ENCODE peak calls at places on chromosomes 4 and X, in nine cellular contexts. K is A673, M is adrenal gland, P is left lung, J is heart left ventricle, H is suprapubic skin, U is RWPE2, X is A549, N is brain microvascular endothelial cell. B is an unnamed sample.

GRCh38 chr4:94559351-94559806 is 107.6 kb downstream of the PDLIM5 start:
- DNase-seq in J (no peak), N (peak), P (no peak), X (no peak), M (no peak), H (no peak), U (no peak), K (no peak), B (no peak)

GRCh38 chr4:139913398-139913990 is 240.5 kb downstream of the MAML3 start:
- DNase-seq in N (no peak), H (no peak), X (no peak), K (no peak), J (no peak), P (no peak), M (peak), U (no peak), B (no peak)

GRCh38 chr4:69749771-69750170 is 10.6 kb downstream of the SULT1B1 start:
- DNase-seq in J (no peak), M (no peak), U (no peak), H (no peak), P (no peak), X (no peak), K (no peak), N (peak), B (no peak)

GRCh38 chr4:36081185-36081584 is 163.1 kb downstream of the ARAP2 start:
- DNase-seq in H (no peak), J (no peak), K (no peak), U (no peak), N (no peak), M (no peak), X (no peak), P (no peak), B (no peak)

GRCh38 chrX:39930777-39931553 is 166.8 kb downstream of the BCOR start:
- DNase-seq in M (no peak), N (no peak), U (no peak), H (no peak), J (no peak), X (no peak), P (no peak), K (no peak), B (no peak)

GRCh38 chr4:8160233-8160560 is 1.6 kb upstream of the ABLIM2 start:
- DNase-seq in K (no peak), U (no peak), P (peak), J (no peak), X (no peak), N (no peak), H (no peak), M (no peak), B (no peak)

GRCh38 chr4:179145746-179146530 is 1703.7 kb upstream of the AGA start:
- DNase-seq in M (no peak), K (no peak), P (no peak), J (no peak), X (no peak), U (no peak), H (no peak), N (peak), B (no peak)

GRCh38 chrX:33128048-33128805 is 83.1 kb downstream of the DMD start:
- DNase-seq in X (no peak), N (no peak), J (no peak), K (no peak), P (no peak), U (no peak), M (no peak), H (no peak), B (no peak)

GRCh38 chr4:98657531-98658286 is 702 bp downstream of the TSPAN5 start:
- DNase-seq in J (peak), K (peak), H (no peak), M (peak), P (no peak), U (peak), N (peak), X (peak), B (no peak)

GRCh38 chr4:4831266-4831665 is 28.2 kb upstream of the MSX1 start:
- DNase-seq in H (no peak), J (no peak), K (no peak), N (no peak), X (no peak), P (no peak), M (no peak), U (no peak), B (no peak)

GRCh38 chrX:78997870-78998558 is 52.8 kb downstream of the P2RY10 start:
- DNase-seq in M (no peak), U (no peak), H (no peak), N (no peak), K (no peak), X (no peak), J (no peak), P (peak), B (no peak)

GRCh38 chr4:25092139-25092538 is 61.4 kb upstream of the LGI2 start:
- DNase-seq in U (no peak), K (peak), M (no peak), H (no peak), J (no peak), N (no peak), P (no peak), X (no peak), B (no peak)

GRCh38 chrX:34631826-34632225 is 25.3 kb downstream of the TMEM47 start:
- DNase-seq in N (no peak), X (no peak), J (no peak), K (peak), P (no peak), U (no peak), H (no peak), M (no peak), B (no peak)

GRCh38 chr4:75724867-75725724 is 719 bp downstream of the USO1 start:
- DNase-seq in P (peak), J (peak), H (peak), M (peak), U (peak), N (peak), X (peak), K (peak), B (peak)

GRCh38 chr4:67638157-67638556 is 62.8 kb downstream of the UBA6 start:
- DNase-seq in K (no peak), N (no peak), H (no peak), U (no peak), P (no peak), X (no peak), J (no peak), M (no peak), B (no peak)

GRCh38 chr4:47106561-47106960 is 75.2 kb downstream of the GABRB1 start:
- DNase-seq in N (no peak), H (no peak), X (no peak), K (no peak), P (no peak), J (no peak), U (no peak), M (no peak), B (no peak)

GRCh38 chr4:113835005-113835404 is 73.5 kb upstream of the CAMK2D start:
- DNase-seq in H (no peak), K (peak), U (no peak), X (no peak), P (no peak), M (no peak), N (peak), J (no peak), B (no peak)

GRCh38 chr4:25527044-25527443 is 128.6 kb upstream of the SLC34A2 start:
- DNase-seq in P (no peak), J (no peak), N (no peak), U (no peak), M (no peak), X (no peak), K (no peak), H (no peak), B (no peak)

GRCh38 chr4:85669204-85669603 is 194.3 kb downstream of the ARHGAP24 start:
- DNase-seq in J (no peak), H (no peak), M (no peak), N (no peak), P (no peak), K (no peak), U (no peak), X (no peak), B (no peak)

GRCh38 chr4:148737071-148737470 is 294.9 kb upstream of the NR3C2 start:
- DNase-seq in X (no peak), H (no peak), J (no peak), N (no peak), U (no peak), K (no peak), P (no peak), M (no peak), B (no peak)

GRCh38 chr4:95155759-95156451 is 392.9 kb downstream of the UNC5C start:
- DNase-seq in P (no peak), K (peak), H (no peak), U (no peak), N (peak), X (peak), M (no peak), J (no peak), B (no peak)

GRCh38 chr4:15295421-15296162 is 132.2 kb upstream of the C1QTNF7 start:
- DNase-seq in M (no peak), X (no peak), K (peak), P (no peak), J (no peak), H (no peak), U (no peak), N (no peak), B (no peak)

GRCh38 chr4:19913670-19914069 is 338.0 kb upstream of the SLIT2 start:
- DNase-seq in U (no peak), P (no peak), X (no peak), J (no peak), H (no peak), N (no peak), M (no peak), K (no peak), B (no peak)

GRCh38 chr4:57691370-57691769 is 581.2 kb upstream of the IGFBP7 start:
- DNase-seq in H (no peak), M (no peak), X (no peak), N (no peak), J (no peak), U (no peak), P (no peak), K (no peak), B (no peak)

GRCh38 chr4:121669163-121669550 is 27.6 kb downstream of the ANXA5 start:
- DNase-seq in M (no peak), N (peak), P (no peak), J (no peak), K (no peak), H (no peak), X (no peak), U (no peak), B (no peak)

GRCh38 chrX:39948564-39948963 is 149.2 kb downstream of the BCOR start:
- DNase-seq in U (no peak), K (no peak), H (no peak), X (no peak), J (no peak), N (no peak), P (no peak), M (no peak), B (no peak)

GRCh38 chr4:134636332-134637055 is 434.9 kb upstream of the PABPC4L start:
- DNase-seq in J (no peak), N (no peak), H (no peak), U (no peak), X (no peak), M (no peak), K (no peak), P (no peak), B (no peak)

GRCh38 chrX:147072747-147073146 is 258.2 kb upstream of the CXorf51A start:
- DNase-seq in P (no peak), U (no peak), N (no peak), H (no peak), J (no peak), M (no peak), K (no peak), X (no peak), B (no peak)

GRCh38 chr4:78692815-78693156 is 83.4 kb upstream of the BMP2K start:
- DNase-seq in K (no peak), M (peak), H (no peak), U (no peak), X (no peak), P (no peak), J (no peak), N (no peak), B (no peak)

GRCh38 chr4:102399021-102399420 is 53.7 kb upstream of the SLC39A8 start:
- DNase-seq in P (no peak), M (no peak), K (no peak), X (no peak), U (no peak), N (no peak), H (no peak), J (no peak), B (no peak)

GRCh38 chrX:48598645-48599044 is 1.4 kb downstream of the WDR13 start:
- DNase-seq in M (no peak), P (no peak), K (no peak), H (no peak), X (no peak), J (no peak), N (no peak), U (no peak), B (no peak)

DNA sequence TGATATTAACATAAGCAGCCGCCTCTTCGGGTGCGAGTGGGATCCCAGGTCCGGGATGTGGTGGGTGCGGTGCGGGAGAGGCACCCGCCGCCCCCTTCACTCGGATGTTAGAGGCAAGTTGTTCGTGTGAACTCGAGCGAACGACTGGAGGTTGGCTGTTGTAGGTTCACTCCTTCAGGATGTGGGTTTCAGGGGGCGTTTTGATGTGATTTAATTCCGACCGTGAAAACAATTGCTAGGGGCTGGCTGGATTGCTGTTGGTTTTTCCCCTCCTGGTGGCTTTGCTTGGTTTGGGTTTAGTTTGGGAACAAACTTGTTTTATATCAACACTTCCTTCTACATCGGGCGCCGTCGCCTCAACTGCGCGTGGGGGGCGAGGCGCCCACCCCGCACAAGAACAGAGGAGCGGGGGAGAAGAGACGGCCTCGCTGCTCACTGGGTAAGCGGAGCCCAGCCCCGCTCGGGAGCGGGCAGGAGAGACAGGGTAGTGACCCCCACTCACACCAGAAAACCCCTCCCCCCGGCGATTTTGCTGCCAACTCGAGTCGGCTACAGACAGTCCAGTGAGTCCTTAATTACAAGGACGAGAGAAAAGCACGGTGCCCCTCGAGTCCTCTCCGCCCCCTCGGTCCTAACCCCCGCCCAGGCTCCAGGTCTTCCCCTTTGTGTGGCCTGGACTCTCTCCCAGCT is 3.0 kb upstream of the LEF1 start:
- DNase-seq in P (peak), U (no peak), X (no peak), H (no peak), N (no peak), K (no peak), M (no peak), J (no peak), B (no peak)
- H3K27ac ChIP-seq in P (no peak), U (no peak), X (no peak), H (peak), N (no peak), K (no peak), M (no peak), J (no peak), B (no peak)

DNA sequence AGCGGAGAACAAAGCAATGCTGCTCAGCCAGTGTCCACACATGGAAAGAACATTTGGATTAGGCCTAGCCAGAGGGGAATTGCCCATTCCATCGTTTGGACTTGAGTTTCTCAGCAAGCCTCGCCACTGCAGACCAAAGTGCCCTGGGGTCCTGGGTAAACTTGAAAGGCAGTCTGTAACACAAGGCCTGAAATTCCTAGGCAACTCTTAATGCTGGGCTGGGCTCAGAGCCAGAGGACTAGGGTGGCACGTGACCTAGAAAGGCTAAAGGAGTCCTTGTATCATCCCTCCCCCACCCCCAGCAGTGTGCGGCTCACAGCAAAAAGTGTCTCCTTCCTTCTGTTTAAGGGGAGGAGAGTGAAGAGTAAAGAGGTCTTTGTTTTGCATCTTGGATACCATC is 210.4 kb upstream of the ARX start:
- DNase-seq in K (no peak), H (no peak), P (no peak), N (no peak), M (no peak), U (no peak), X (no peak), J (no peak), B (no peak)
- H3K4me3 ChIP-seq in K (no peak), H (no peak), P (no peak), N (no peak), M (no peak), U (no peak), X (no peak), J (no peak), B (no peak)

GRCh38 chr4:183758006-183758734 is 99.1 kb downstream of the TRAPPC11 start:
- DNase-seq in J (peak), U (no peak), K (no peak), P (peak), N (no peak), M (peak), H (no peak), X (no peak), B (no peak)
- TF ChIP-seq CTCF in J (peak), U (no peak), K (peak), P (no peak), N (peak), M (no peak), H (no peak), X (no peak), B (no peak)

GRCh38 chrX:1097328-1097727 is 115.1 kb downstream of the CRLF2 start:
- DNase-seq in J (no peak), X (no peak), H (peak), K (no peak), M (no peak), U (no peak), N (no peak), P (no peak), B (no peak)

GRCh38 chrX:1094934-1095333 is 117.5 kb downstream of the CRLF2 start:
- DNase-seq in K (no peak), U (no peak), M (no peak), H (peak), N (no peak), J (no peak), P (no peak), X (no peak), B (no peak)

GRCh38 chrX:1099146-1099770 is 113.2 kb downstream of the CRLF2 start:
- DNase-seq in U (peak), J (no peak), H (no peak), M (no peak), X (no peak), P (no peak), N (no peak), K (no peak), B (no peak)

GRCh38 chrX:1093112-1093511 is 119.3 kb downstream of the CRLF2 start:
- DNase-seq in X (no peak), P (no peak), N (no peak), J (no peak), H (no peak), U (peak), K (no peak), M (no peak), B (no peak)

DNA sequence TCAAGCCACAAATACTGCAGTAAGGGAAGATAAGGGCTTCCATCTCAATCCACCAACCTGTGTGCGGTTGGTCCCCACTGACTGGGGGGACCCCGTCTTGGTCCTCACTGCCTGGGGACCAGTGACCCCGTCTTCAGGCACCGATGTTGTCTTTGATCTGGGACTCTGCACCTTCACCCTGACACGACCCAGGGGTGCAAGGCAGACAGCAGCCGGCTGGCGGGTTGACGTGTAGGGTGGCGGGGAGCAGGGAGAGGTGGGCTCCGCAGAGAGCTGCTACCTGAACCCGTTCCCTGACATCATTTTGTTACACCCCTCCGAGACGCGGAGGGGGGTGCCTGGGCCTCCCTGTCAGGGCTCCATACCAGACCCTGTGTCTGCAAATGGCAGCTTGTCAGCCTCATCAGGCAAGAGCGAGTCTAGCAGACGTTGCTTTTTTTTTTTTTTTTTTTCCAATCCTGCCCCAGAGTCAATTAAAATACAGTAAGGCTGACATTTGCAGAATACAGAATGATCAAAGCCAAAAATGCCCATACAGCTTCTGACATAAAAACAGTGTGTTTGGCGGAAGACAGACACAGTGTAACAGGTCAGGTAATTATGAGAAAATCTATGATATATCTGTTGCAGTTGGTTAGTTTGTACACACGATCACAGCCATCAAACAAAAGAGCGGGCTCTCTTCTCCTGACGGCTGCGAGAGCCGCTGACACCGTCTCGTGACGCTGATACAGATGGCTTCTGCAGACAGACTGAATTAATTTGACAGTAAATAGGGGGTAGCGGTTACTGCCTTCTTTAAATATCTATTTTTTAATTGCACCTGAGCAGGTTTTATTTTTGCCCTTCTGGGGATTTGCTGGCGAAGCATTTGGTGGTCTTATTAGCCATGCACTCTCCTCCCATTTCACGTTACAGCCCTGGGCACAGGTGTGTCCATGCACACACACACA is 118.6 kb downstream of the CRLF2 start:
- DNase-seq in U (peak), X (no peak), N (no peak), M (no peak), P (no peak), H (peak), K (no peak), J (no peak), B (no peak)
- H3K27ac ChIP-seq in U (no peak), X (peak), N (no peak), M (no peak), P (no peak), H (no peak), K (no peak), J (no peak), B (no peak)

GRCh38 chrX:1488141-1488540 is 35.4 kb upstream of the ASMTL start:
- DNase-seq in J (no peak), X (no peak), M (no peak), P (no peak), U (no peak), N (no peak), H (no peak), K (no peak), B (no peak)
- H3K4me3 ChIP-seq in J (no peak), X (no peak), M (no peak), P (no peak), U (no peak), N (no peak), H (no peak), K (no peak), B (no peak)

DNA sequence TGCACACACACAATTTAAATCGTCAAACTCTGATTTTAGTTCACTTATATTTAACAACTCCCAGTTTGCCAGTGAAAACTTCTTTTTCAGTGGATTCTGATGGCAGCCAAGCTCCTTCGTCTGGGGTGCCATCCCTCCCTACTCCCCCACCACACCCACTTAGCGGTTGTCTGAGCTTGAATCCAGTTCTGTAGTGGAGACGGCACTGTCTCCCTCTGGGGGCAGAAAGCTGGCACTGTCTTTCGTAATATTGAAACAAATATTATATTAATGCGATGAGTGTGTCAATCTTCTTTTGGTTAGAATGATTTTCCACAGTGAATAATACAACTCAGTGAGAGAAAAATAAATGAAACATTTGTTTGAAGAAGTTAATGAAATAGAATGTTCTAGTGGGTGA is 5.4 kb downstream of the MEPE start:
- DNase-seq in P (no peak), U (no peak), N (peak), M (no peak), H (no peak), K (peak), J (no peak), X (peak), B (no peak)
- TF ChIP-seq CTCF in P (no peak), U (peak), N (peak), M (no peak), H (no peak), K (peak), J (no peak), X (peak), B (no peak)

B was measured in esophagus squamous epithelium.